ENCODE peak calls at places on chromosomes 5 and 9, in four cellular contexts. F is stimulated activated CD4-positive, alpha-beta T cell treated with anti-CD3 and anti-CD28 coated beads, Interleukin-4, amount 100 ng/mL, for 4 hours; E is hypothalamus; I is activated CD4-positive, alpha-beta T cell treated with anti-CD3 and anti-CD28 coated beads, Interleukin-2, amount 50 U/mL, for 1 hour. S is an unnamed sample.

GRCh38 chr5:164475339-164475977 is 970.0 kb downstream of the MAT2B start:
- DNase-seq in F (no peak), E (no peak), I (no peak), S (no peak)

GRCh38 chr5:179986328-179986727 is 78.6 kb upstream of the TBC1D9B start:
- DNase-seq in F (no peak), E (no peak), I (no peak), S (no peak)

GRCh38 chr9:113621309-113621791 is 157.8 kb downstream of the RGS3 start:
- DNase-seq in F (no peak), E (no peak), I (no peak), S (no peak)

GRCh38 chr9:81879501-81879916 is 48.7 kb upstream of the SPATA31D4 start:
- DNase-seq in F (no peak), E (no peak), I (no peak), S (no peak)

GRCh38 chr9:97406620-97407177 is 5.2 kb upstream of the TDRD7 start:
- DNase-seq in F (no peak), E (no peak), I (no peak), S (no peak)

GRCh38 chr5:177601126-177601525 is 1.2 kb downstream of the B4GALT7 start:
- DNase-seq in F (no peak), E (no peak), I (no peak), S (no peak)

GRCh38 chr5:10599113-10599512 is 35.2 kb downstream of the ANKRD33B start:
- DNase-seq in F (no peak), E (no peak), I (no peak), S (no peak)

GRCh38 chr9:92723801-92724323 is 40.8 kb downstream of the BICD2 start:
- DNase-seq in F (no peak), E (no peak), I (no peak), S (no peak)

GRCh38 chr9:74497750-74498615 is 848 bp downstream of the RORB start:
- DNase-seq in F (no peak), E (peak), I (no peak), S (no peak)

GRCh38 chr5:65539827-65540226 is 23.1 kb downstream of the CENPK start:
- DNase-seq in F (no peak), E (no peak), I (no peak), S (no peak)

GRCh38 chr9:97769208-97769607 is 72.1 kb upstream of the XPA start:
- DNase-seq in F (no peak), E (no peak), I (no peak), S (no peak)

GRCh38 chr9:108953983-108954574 is 19.9 kb downstream of the ABITRAM start:
- DNase-seq in F (no peak), E (no peak), I (no peak), S (no peak)

GRCh38 chr5:153907170-153907775 is 131.4 kb downstream of the FAM114A2 start:
- DNase-seq in F (no peak), E (no peak), I (no peak), S (no peak)

GRCh38 chr5:112119527-112119926 is 299.6 kb downstream of the EPB41L4A start:
- DNase-seq in F (no peak), E (no peak), I (no peak), S (no peak)

GRCh38 chr5:142740474-142740873 is 29.7 kb upstream of the ARHGAP26 start:
- DNase-seq in F (no peak), E (no peak), I (no peak), S (no peak)

GRCh38 chr5:126046996-126047395 is 376.2 kb upstream of the GRAMD2B start:
- DNase-seq in F (no peak), E (no peak), I (no peak), S (no peak)

GRCh38 chr5:157286761-157287211 is 20.9 kb downstream of the CYFIP2 start:
- DNase-seq in F (no peak), E (no peak), I (no peak), S (no peak)

GRCh38 chr5:86880785-86881492 is 263.2 kb downstream of the COX7C start:
- DNase-seq in F (peak), E (peak), I (peak), S (peak)

GRCh38 chr9:128091144-128091543 is 23.1 kb downstream of the SLC25A25 start:
- DNase-seq in F (no peak), E (peak), I (no peak), S (no peak)

GRCh38 chr9:118170032-118170955 is 466.1 kb downstream of the TLR4 start:
- DNase-seq in F (no peak), E (peak), I (no peak), S (no peak)